ENCODE peak calls at places on chromosome 18, in four cellular contexts. Z, V, H and Y are unnamed samples.

GRCh38 chr18:48673456-48674197 is 134.8 kb downstream of the CTIF start:
- DNase-seq in Z (no peak), V (no peak), H (no peak), Y (no peak)

GRCh38 chr18:596288-596881 is 403 bp upstream of the CLUL1 start:
- DNase-seq in Z (peak), V (peak), H (peak), Y (peak)

GRCh38 chr18:11859282-11859797 is 8.1 kb downstream of the CHMP1B start:
- DNase-seq in Z (no peak), V (no peak), H (peak), Y (no peak)

GRCh38 chr18:63604791-63605567 is 17.8 kb downstream of the SERPINB13 start:
- DNase-seq in Z (no peak), V (no peak), H (no peak), Y (no peak)

GRCh38 chr18:55838841-55839240 is 250.8 kb upstream of the TCF4 start:
- DNase-seq in Z (no peak), V (no peak), H (no peak), Y (no peak)

GRCh38 chr18:44921974-44922373 is 241.3 kb downstream of the SETBP1 start:
- DNase-seq in Z (no peak), V (no peak), H (no peak), Y (no peak)

GRCh38 chr18:25646971-25647370 is 295.0 kb upstream of the ZNF521 start:
- DNase-seq in Z (no peak), V (no peak), H (no peak), Y (no peak)

GRCh38 chr18:3525870-3526420 is 76.0 kb downstream of the TGIF1 start:
- DNase-seq in Z (no peak), V (no peak), H (no peak), Y (peak)

GRCh38 chr18:79507546-79508480 is 112.1 kb downstream of the NFATC1 start:
- DNase-seq in Z (peak), V (no peak), H (no peak), Y (peak)

GRCh38 chr18:79597176-79598045 is 82.2 kb upstream of the CTDP1 start:
- DNase-seq in Z (peak), V (no peak), H (no peak), Y (no peak)

GRCh38 chr18:9746958-9747357 is 38.9 kb downstream of the RAB31 start:
- DNase-seq in Z (no peak), V (no peak), H (no peak), Y (no peak)

GRCh38 chr18:79227617-79228016 is 158.4 kb downstream of the ATP9B start:
- DNase-seq in Z (no peak), V (no peak), H (no peak), Y (no peak)

GRCh38 chr18:63924551-63924950 is 16.8 kb downstream of the SERPINB10 start:
- DNase-seq in Z (no peak), V (no peak), H (no peak), Y (no peak)

GRCh38 chr18:55346961-55347740 is 240.8 kb downstream of the TCF4 start:
- DNase-seq in Z (no peak), V (peak), H (no peak), Y (no peak)

GRCh38 chr18:45775241-45775676 is 50.2 kb upstream of the SIGLEC15 start:
- DNase-seq in Z (peak), V (peak), H (peak), Y (peak)

GRCh38 chr18:44143054-44143453 is 537.6 kb upstream of the SETBP1 start:
- DNase-seq in Z (no peak), V (no peak), H (no peak), Y (no peak)

GRCh38 chr18:79503406-79503805 is 107.7 kb downstream of the NFATC1 start:
- DNase-seq in Z (no peak), V (no peak), H (peak), Y (no peak)

GRCh38 chr18:25736516-25736915 is 353.9 kb downstream of the SS18 start:
- DNase-seq in Z (no peak), V (no peak), H (no peak), Y (no peak)

GRCh38 chr18:23087352-23087751 is 47.9 kb upstream of the CABLES1 start:
- DNase-seq in Z (no peak), V (peak), H (no peak), Y (no peak)

GRCh38 chr18:6219116-6219717 is 195.5 kb downstream of the L3MBTL4 start:
- DNase-seq in Z (peak), V (peak), H (peak), Y (peak)

GRCh38 chr18:70659026-70659726 is 370.3 kb downstream of the SOCS6 start:
- DNase-seq in Z (no peak), V (no peak), H (no peak), Y (no peak)

GRCh38 chr18:26721876-26722581 is 143.5 kb downstream of the AQP4 start:
- DNase-seq in Z (no peak), V (no peak), H (no peak), Y (no peak)

GRCh38 chr18:23336072-23336471 is 117.0 kb upstream of the RIOK3 start:
- DNase-seq in Z (no peak), V (no peak), H (no peak), Y (no peak)

GRCh38 chr18:79805211-79805862 is 7.6 kb downstream of the KCNG2 start:
- DNase-seq in Z (no peak), V (no peak), H (no peak), Y (no peak)

GRCh38 chr18:54147439-54147838 is 77.0 kb downstream of the MBD2 start:
- DNase-seq in Z (no peak), V (no peak), H (no peak), Y (no peak)

GRCh38 chr18:40473221-40473620 is 1481.8 kb upstream of the PIK3C3 start:
- DNase-seq in Z (no peak), V (no peak), H (no peak), Y (no peak)

GRCh38 chr18:77067315-77068061 is 65.1 kb downstream of the MBP start:
- DNase-seq in Z (no peak), V (no peak), H (no peak), Y (no peak)

DNA sequence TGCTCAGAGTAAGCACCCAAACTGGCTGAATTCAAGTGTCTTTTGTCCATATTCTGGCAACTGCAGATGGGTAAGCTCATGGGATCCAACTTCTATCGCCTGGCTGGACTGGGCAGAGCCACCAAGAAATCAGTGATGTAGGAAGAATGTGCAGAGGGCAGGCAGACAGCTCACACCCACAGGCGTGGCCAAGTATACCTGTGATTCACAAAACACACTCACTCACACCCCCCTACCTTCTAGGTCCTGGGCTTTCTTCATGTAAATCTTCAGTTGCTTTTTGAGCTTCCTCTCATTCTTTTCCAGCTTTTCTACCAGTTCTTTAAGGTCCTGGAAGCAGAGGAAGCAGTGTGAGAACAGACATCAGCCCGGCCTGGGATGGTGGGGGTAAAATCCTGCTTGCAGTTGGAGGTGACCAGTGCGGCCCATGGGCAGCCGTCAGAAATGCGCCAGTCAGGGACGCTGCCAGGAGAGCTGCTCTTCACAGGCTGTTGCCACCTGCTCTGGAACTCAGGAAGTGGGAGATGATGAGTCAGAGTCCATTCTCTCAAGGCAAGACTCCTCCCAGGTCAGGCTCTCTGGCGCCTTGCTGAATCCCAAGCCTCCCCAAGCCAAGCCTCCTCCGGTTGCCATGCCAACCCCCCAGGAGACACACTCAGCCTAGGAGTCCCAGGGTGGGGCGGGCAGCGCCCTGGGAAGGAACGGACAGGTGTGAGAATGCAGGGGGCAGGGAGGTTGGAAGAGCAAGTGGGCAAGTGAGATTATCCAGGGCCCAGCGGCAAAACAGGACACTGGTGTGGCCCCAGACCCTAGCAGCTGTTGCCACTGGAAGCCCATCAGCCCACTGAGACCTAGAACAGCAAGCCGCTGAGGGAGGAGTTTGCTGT is 36.2 kb upstream of the ACAA2 start:
- DNase-seq in Z (peak), V (no peak), H (peak), Y (peak)
- TF ChIP-seq TEAD4 in Z (no peak), V (no peak), H (no peak), Y (no peak)

DNA sequence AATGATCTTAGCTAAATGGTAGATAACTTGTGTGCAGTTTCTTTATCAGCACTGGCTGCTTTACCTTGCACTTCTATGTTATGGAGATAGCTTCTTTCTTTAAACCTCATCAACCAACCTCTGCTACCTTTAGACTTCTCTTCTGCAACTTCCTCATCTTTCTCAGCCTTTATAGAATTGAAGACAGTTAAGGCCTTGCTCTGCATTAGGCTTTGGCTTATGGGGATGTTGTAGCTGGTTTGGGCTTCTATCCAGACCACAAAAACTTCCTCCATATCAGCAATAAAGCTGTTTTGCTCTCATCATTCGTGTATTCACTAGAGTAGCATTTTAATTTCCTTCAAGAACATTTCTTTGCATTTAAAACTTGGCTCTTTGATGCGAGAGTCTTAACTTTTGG is 123.7 kb downstream of the PIK3C3 start:
- DNase-seq in Z (no peak), V (no peak), H (no peak), Y (no peak)
- TF ChIP-seq TEAD4 in Z (no peak), V (no peak), H (no peak), Y (no peak)

GRCh38 chr18:8609711-8610441 is 639 bp downstream of the RAB12 start:
- DNase-seq in Z (no peak), V (peak), H (no peak), Y (no peak)
- TF ChIP-seq TEAD4 in Z (no peak), V (no peak), H (no peak), Y (no peak)

GRCh38 chr18:62281684-62282083 is 43.4 kb upstream of the TNFRSF11A start:
- DNase-seq in Z (no peak), V (no peak), H (no peak), Y (no peak)
- TF ChIP-seq TEAD4 in Z (no peak), V (no peak), H (no peak), Y (no peak)

GRCh38 chr18:47036298-47036874 is 965 bp upstream of the ELOA2 start:
- DNase-seq in Z (peak), V (peak), H (no peak), Y (peak)
- TF ChIP-seq TEAD4 in Z (no peak), V (no peak), H (no peak), Y (no peak)

DNA sequence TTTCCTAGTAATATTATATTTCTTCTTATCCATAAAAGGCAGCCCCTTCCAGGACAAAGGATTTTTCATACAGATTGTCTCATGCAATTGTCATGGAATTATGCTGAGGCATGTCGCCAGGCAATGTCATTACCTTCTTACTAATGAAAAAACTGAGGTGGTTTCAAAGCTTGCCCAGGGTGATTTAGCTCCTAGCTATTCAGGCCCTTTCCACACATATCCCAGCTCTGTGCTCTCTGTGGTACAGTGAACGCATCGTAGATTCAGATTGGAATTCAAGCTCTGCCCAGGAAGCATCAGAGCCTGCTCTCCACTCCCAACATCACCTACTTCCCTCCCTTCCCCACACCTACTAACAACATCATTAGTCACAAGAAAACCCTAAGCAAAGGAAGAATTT is 60.1 kb downstream of the ATP8B1 start:
- DNase-seq in Z (no peak), V (no peak), H (no peak), Y (no peak)
- TF ChIP-seq TEAD4 in Z (no peak), V (no peak), H (no peak), Y (no peak)

GRCh38 chr18:62521588-62521987 is 1.2 kb upstream of the ZCCHC2 start:
- DNase-seq in Z (no peak), V (no peak), H (no peak), Y (no peak)
- TF ChIP-seq TEAD4 in Z (no peak), V (no peak), H (no peak), Y (no peak)

GRCh38 chr18:51345848-51346391 is 148.4 kb upstream of the MEX3C start:
- DNase-seq in Z (no peak), V (no peak), H (no peak), Y (no peak)

GRCh38 chr18:51342815-51343214 is 145.3 kb upstream of the MEX3C start:
- DNase-seq in Z (no peak), V (no peak), H (no peak), Y (no peak)

GRCh38 chr18:51350081-51350480 is 152.6 kb upstream of the MEX3C start:
- DNase-seq in Z (no peak), V (no peak), H (no peak), Y (no peak)

GRCh38 chr18:51346404-51346803 is 148.9 kb upstream of the MEX3C start:
- DNase-seq in Z (no peak), V (no peak), H (no peak), Y (no peak)
- TF ChIP-seq TEAD4 in Z (no peak), V (no peak), H (no peak), Y (no peak)

GRCh38 chr18:36412778-36413177 is 115.3 kb downstream of the FHOD3 start:
- DNase-seq in Z (peak), V (peak), H (no peak), Y (no peak)

GRCh38 chr18:36409779-36410178 is 112.3 kb downstream of the FHOD3 start:
- DNase-seq in Z (no peak), V (no peak), H (no peak), Y (no peak)

GRCh38 chr18:36410346-36410745 is 112.8 kb downstream of the FHOD3 start:
- DNase-seq in Z (no peak), V (no peak), H (no peak), Y (no peak)

GRCh38 chr18:36408606-36409005 is 111.1 kb downstream of the FHOD3 start:
- DNase-seq in Z (no peak), V (no peak), H (no peak), Y (no peak)

DNA sequence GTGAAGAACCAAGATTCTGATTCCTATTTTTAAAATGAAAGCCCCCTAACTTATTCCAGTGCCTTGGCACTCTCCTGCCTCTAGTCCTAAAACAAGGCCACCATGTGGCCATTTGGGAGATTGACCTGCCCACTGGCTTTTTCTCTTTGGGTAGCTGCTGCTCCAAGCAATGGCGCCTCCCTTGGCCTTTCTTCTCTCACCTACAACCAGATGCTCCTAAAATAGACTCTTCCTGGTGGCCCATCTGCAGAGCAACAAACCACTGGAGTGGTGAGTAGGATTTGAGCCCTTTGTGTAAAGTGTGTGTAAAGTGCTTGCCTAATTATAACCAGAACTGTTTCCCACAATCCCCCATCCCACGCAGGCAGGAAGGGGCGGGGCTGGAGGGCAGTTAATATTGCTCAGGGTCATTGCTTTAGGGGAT is 114.2 kb downstream of the FHOD3 start:
- DNase-seq in Z (peak), V (peak), H (peak), Y (peak)
- TF ChIP-seq TEAD4 in Z (no peak), V (no peak), H (no peak), Y (no peak)